ENCODE peak calls at places on chromosome 22, in five cellular contexts. One of them, this sample, is unnamed.

GRCh38 chr22:44483878-44484277 is 14.2 kb downstream of the RTL6 start:
- DNase-seq in spleen: no peak
- DNase-seq in dorsolateral prefrontal cortex: no peak
- DNase-seq in upper lobe of right lung: no peak
- DNase-seq in IMR-90: no peak
- DNase-seq in this sample: no peak

GRCh38 chr22:44486538-44486937 is 11.5 kb downstream of the RTL6 start:
- DNase-seq in spleen: no peak
- DNase-seq in dorsolateral prefrontal cortex: no peak
- DNase-seq in upper lobe of right lung: no peak
- DNase-seq in IMR-90: peak
- DNase-seq in this sample: no peak

GRCh38 chr22:50001388-50002231 is 11.0 kb downstream of the IL17REL start:
- DNase-seq in spleen: no peak
- DNase-seq in dorsolateral prefrontal cortex: no peak
- DNase-seq in upper lobe of right lung: peak
- DNase-seq in IMR-90: no peak
- DNase-seq in this sample: no peak

GRCh38 chr22:50261615-50262459 is at the start of gene MAPK12:
- DNase-seq in spleen: no peak
- DNase-seq in dorsolateral prefrontal cortex: no peak
- DNase-seq in upper lobe of right lung: no peak
- DNase-seq in IMR-90: no peak
- DNase-seq in this sample: no peak

GRCh38 chr22:17920145-17920605 is 104.2 kb downstream of the MICAL3 start:
- DNase-seq in spleen: peak
- DNase-seq in dorsolateral prefrontal cortex: no peak
- DNase-seq in upper lobe of right lung: no peak
- DNase-seq in IMR-90: peak
- DNase-seq in this sample: no peak

GRCh38 chr22:46119729-46120419 is 30.5 kb upstream of the PPARA start:
- DNase-seq in spleen: no peak
- DNase-seq in dorsolateral prefrontal cortex: no peak
- DNase-seq in upper lobe of right lung: no peak
- DNase-seq in IMR-90: peak
- DNase-seq in this sample: no peak

GRCh38 chr22:41917906-41918791 is 3.3 kb upstream of the SHISA8 start:
- DNase-seq in spleen: peak
- DNase-seq in dorsolateral prefrontal cortex: no peak
- DNase-seq in upper lobe of right lung: no peak
- DNase-seq in IMR-90: peak
- DNase-seq in this sample: peak

GRCh38 chr22:50523806-50524663 is 1.4 kb downstream of the SCO2 start:
- DNase-seq in spleen: no peak
- DNase-seq in dorsolateral prefrontal cortex: no peak
- DNase-seq in upper lobe of right lung: no peak
- DNase-seq in IMR-90: no peak
- DNase-seq in this sample: no peak

GRCh38 chr22:43848366-43849171 is 13.7 kb downstream of the SULT4A1 start:
- DNase-seq in spleen: peak
- DNase-seq in dorsolateral prefrontal cortex: peak
- DNase-seq in upper lobe of right lung: peak
- DNase-seq in IMR-90: peak
- DNase-seq in this sample: peak

GRCh38 chr22:42490244-42490832 is 29.3 kb downstream of the RRP7A start:
- DNase-seq in spleen: peak
- DNase-seq in dorsolateral prefrontal cortex: no peak
- DNase-seq in upper lobe of right lung: no peak
- DNase-seq in IMR-90: no peak
- DNase-seq in this sample: no peak

GRCh38 chr22:22721681-22722309 is 77.4 kb downstream of the GGTLC2 start:
- DNase-seq in spleen: no peak
- DNase-seq in dorsolateral prefrontal cortex: no peak
- DNase-seq in upper lobe of right lung: peak
- DNase-seq in IMR-90: peak
- DNase-seq in this sample: no peak

GRCh38 chr22:48072777-48073176 is 1310.3 kb downstream of the TBC1D22A start:
- DNase-seq in spleen: no peak
- DNase-seq in dorsolateral prefrontal cortex: no peak
- DNase-seq in upper lobe of right lung: no peak
- DNase-seq in IMR-90: no peak
- DNase-seq in this sample: no peak

GRCh38 chr22:48146426-48146825 is 1384.0 kb downstream of the TBC1D22A start:
- DNase-seq in spleen: no peak
- DNase-seq in dorsolateral prefrontal cortex: no peak
- DNase-seq in upper lobe of right lung: no peak
- DNase-seq in IMR-90: no peak
- DNase-seq in this sample: no peak

GRCh38 chr22:23591846-23592245 is 11.8 kb upstream of the IGLL1 start:
- DNase-seq in spleen: peak
- DNase-seq in dorsolateral prefrontal cortex: no peak
- DNase-seq in upper lobe of right lung: no peak
- DNase-seq in IMR-90: no peak
- DNase-seq in this sample: no peak

GRCh38 chr22:41976070-41976901 is 7.0 kb downstream of the SEPTIN3 start:
- DNase-seq in spleen: peak
- DNase-seq in dorsolateral prefrontal cortex: no peak
- DNase-seq in upper lobe of right lung: peak
- DNase-seq in IMR-90: no peak
- DNase-seq in this sample: no peak

GRCh38 chr22:45867118-45867905 is 109.7 kb downstream of the WNT7B start:
- DNase-seq in spleen: peak
- DNase-seq in dorsolateral prefrontal cortex: peak
- DNase-seq in upper lobe of right lung: peak
- DNase-seq in IMR-90: no peak
- DNase-seq in this sample: no peak

GRCh38 chr22:33515733-33516297 is 404.5 kb downstream of the LARGE1 start:
- DNase-seq in spleen: no peak
- DNase-seq in dorsolateral prefrontal cortex: no peak
- DNase-seq in upper lobe of right lung: no peak
- DNase-seq in IMR-90: no peak
- DNase-seq in this sample: no peak

GRCh38 chr22:47043835-47044721 is 281.6 kb downstream of the TBC1D22A start:
- DNase-seq in spleen: peak
- DNase-seq in dorsolateral prefrontal cortex: no peak
- DNase-seq in upper lobe of right lung: peak
- DNase-seq in IMR-90: peak
- DNase-seq in this sample: no peak

GRCh38 chr22:32502346-32502745 is 27.7 kb downstream of the FBXO7 start:
- DNase-seq in spleen: no peak
- DNase-seq in dorsolateral prefrontal cortex: no peak
- DNase-seq in upper lobe of right lung: no peak
- DNase-seq in IMR-90: no peak
- DNase-seq in this sample: no peak

GRCh38 chr22:22088658-22089458 is 106.3 kb upstream of the TOP3B start:
- DNase-seq in spleen: no peak
- DNase-seq in dorsolateral prefrontal cortex: no peak
- DNase-seq in upper lobe of right lung: no peak
- DNase-seq in IMR-90: no peak
- DNase-seq in this sample: no peak

GRCh38 chr22:25890651-25891050 is 148.7 kb downstream of the MYO18B start:
- DNase-seq in spleen: no peak
- DNase-seq in dorsolateral prefrontal cortex: no peak
- DNase-seq in upper lobe of right lung: no peak
- DNase-seq in IMR-90: no peak
- DNase-seq in this sample: no peak

GRCh38 chr22:25896592-25896991 is 154.6 kb downstream of the MYO18B start:
- DNase-seq in spleen: no peak
- DNase-seq in dorsolateral prefrontal cortex: no peak
- DNase-seq in upper lobe of right lung: no peak
- DNase-seq in IMR-90: no peak
- DNase-seq in this sample: no peak

GRCh38 chr22:25895678-25896077 is 153.7 kb downstream of the MYO18B start:
- DNase-seq in spleen: no peak
- DNase-seq in dorsolateral prefrontal cortex: no peak
- DNase-seq in upper lobe of right lung: no peak
- DNase-seq in IMR-90: no peak
- DNase-seq in this sample: no peak

GRCh38 chr22:25896098-25896497 is 154.1 kb downstream of the MYO18B start:
- DNase-seq in spleen: no peak
- DNase-seq in dorsolateral prefrontal cortex: no peak
- DNase-seq in upper lobe of right lung: no peak
- DNase-seq in IMR-90: no peak
- DNase-seq in this sample: no peak

DNA sequence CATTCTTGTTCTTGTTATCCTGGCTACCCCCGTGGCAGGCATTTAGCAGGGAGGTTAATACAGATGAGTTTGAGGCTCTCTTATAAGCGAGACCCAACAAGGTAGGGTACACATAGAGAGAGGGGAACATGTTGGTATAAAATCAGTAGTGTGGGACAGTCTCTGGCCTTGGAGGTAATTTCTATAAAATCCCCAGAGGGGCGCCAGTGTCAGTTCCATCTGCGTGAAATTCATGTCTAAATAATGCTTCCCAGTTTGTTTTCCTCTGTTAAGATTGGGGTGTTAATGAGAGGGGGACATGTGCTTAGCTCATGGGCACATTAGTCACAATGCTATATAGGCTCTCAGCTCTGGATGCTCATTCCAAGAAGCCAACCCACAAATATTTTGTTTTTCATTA is 150.7 kb downstream of the MYO18B start:
- DNase-seq in spleen: no peak
- DNase-seq in dorsolateral prefrontal cortex: no peak
- DNase-seq in upper lobe of right lung: no peak
- DNase-seq in IMR-90: no peak
- DNase-seq in this sample: no peak
- TF ChIP-seq CTCF in spleen: no peak
- TF ChIP-seq CTCF in dorsolateral prefrontal cortex: no peak
- TF ChIP-seq CTCF in upper lobe of right lung: no peak
- TF ChIP-seq CTCF in IMR-90: no peak
- TF ChIP-seq CTCF in this sample: no peak

DNA sequence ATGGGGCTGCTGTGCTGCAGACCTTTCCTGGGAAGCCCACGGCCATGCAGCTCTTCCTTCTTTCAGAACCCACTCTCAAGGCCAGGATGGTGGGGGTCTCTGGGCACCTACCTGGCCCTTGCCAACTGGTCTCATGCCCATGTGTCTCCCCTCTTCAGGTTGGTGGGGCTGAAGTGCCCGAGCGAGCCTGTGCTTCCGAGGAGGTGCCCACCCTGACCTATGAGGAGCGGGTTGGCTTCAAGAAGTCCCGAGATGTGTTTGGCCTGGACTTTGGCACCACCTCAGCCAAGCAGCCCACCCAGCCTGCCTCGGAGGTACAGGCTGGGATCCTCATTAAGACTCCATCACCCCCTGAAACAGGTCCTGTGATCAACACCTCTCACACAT is 9.9 kb downstream of the THAP7 start:
- DNase-seq in spleen: no peak
- DNase-seq in dorsolateral prefrontal cortex: no peak
- DNase-seq in upper lobe of right lung: no peak
- DNase-seq in IMR-90: no peak
- DNase-seq in this sample: no peak
- H3K27ac ChIP-seq in spleen: no peak
- H3K27ac ChIP-seq in dorsolateral prefrontal cortex: no peak
- H3K27ac ChIP-seq in upper lobe of right lung: no peak
- H3K27ac ChIP-seq in IMR-90: no peak
- H3K27ac ChIP-seq in this sample: no peak

DNA sequence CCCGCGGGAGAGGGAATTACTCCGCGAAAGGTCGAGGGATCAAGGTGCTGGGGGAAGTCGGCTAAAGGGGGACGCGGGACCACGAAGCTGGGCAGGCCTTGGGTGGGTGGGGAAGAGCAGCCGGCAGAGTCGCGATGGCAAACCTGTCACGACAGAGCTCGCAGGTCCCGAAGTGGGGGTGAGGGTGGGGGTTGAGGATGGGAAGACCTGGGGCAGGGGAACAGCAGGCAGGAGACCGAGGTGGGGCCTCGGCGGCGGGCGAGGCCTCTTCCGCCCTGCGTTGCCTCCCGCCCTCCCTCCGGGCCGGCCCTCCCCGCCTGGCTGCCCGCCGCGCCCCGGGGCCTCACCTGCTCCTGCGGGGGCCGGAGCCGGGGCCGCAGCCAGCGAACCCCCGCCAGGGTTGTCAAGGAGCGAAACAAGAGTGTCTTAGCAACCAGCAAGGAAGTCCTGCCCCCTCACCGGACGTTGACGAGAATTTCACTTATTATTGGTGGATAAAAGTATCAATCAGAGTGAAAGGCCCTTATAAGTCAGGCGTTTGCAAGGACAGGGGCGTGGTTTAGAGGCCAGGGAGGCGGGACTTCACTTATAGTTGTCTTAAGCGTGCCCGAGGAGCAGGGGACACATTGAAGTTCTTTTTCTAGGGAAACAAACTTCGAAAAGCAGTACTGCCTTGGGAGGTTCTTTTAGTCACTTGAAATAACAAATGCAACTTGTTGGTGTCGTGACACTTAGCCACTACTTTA is at the start of gene DNAL4:
- DNase-seq in spleen: peak
- DNase-seq in dorsolateral prefrontal cortex: peak
- DNase-seq in upper lobe of right lung: peak
- DNase-seq in IMR-90: peak
- DNase-seq in this sample: peak
- H3K4me3 ChIP-seq in spleen: peak
- H3K4me3 ChIP-seq in dorsolateral prefrontal cortex: peak
- H3K4me3 ChIP-seq in upper lobe of right lung: peak
- H3K4me3 ChIP-seq in IMR-90: peak
- H3K4me3 ChIP-seq in this sample: peak

GRCh38 chr22:37190262-37190780 is 2.3 kb upstream of the C1QTNF6 start:
- DNase-seq in spleen: no peak
- DNase-seq in dorsolateral prefrontal cortex: no peak
- DNase-seq in upper lobe of right lung: no peak
- DNase-seq in IMR-90: no peak
- DNase-seq in this sample: no peak
- TF ChIP-seq CTCF in spleen: no peak
- TF ChIP-seq CTCF in dorsolateral prefrontal cortex: no peak
- TF ChIP-seq CTCF in upper lobe of right lung: no peak
- TF ChIP-seq CTCF in IMR-90: no peak
- TF ChIP-seq CTCF in this sample: no peak

GRCh38 chr22:30990675-30991074 is 21.6 kb downstream of the TUG1 start:
- DNase-seq in spleen: no peak
- DNase-seq in dorsolateral prefrontal cortex: no peak
- DNase-seq in upper lobe of right lung: no peak
- DNase-seq in IMR-90: no peak
- DNase-seq in this sample: no peak

GRCh38 chr22:30989473-30989872 is 20.4 kb downstream of the TUG1 start:
- DNase-seq in spleen: no peak
- DNase-seq in dorsolateral prefrontal cortex: no peak
- DNase-seq in upper lobe of right lung: no peak
- DNase-seq in IMR-90: no peak
- DNase-seq in this sample: no peak

GRCh38 chr22:30982501-30982900 is 13.4 kb downstream of the TUG1 start:
- DNase-seq in spleen: no peak
- DNase-seq in dorsolateral prefrontal cortex: no peak
- DNase-seq in upper lobe of right lung: no peak
- DNase-seq in IMR-90: no peak
- DNase-seq in this sample: no peak

GRCh38 chr22:30984317-30984716 is 15.3 kb downstream of the TUG1 start:
- DNase-seq in spleen: no peak
- DNase-seq in dorsolateral prefrontal cortex: no peak
- DNase-seq in upper lobe of right lung: no peak
- DNase-seq in IMR-90: no peak
- DNase-seq in this sample: no peak

GRCh38 chr22:30985561-30986208 is 16.6 kb downstream of the TUG1 start:
- DNase-seq in spleen: no peak
- DNase-seq in dorsolateral prefrontal cortex: no peak
- DNase-seq in upper lobe of right lung: no peak
- DNase-seq in IMR-90: no peak
- DNase-seq in this sample: no peak
- H3K27ac ChIP-seq in spleen: no peak
- H3K27ac ChIP-seq in dorsolateral prefrontal cortex: no peak
- H3K27ac ChIP-seq in upper lobe of right lung: no peak
- H3K27ac ChIP-seq in IMR-90: no peak
- H3K27ac ChIP-seq in this sample: no peak